ENCODE peak calls at places on chromosomes 11 and 22, in six cellular contexts. One of them, this sample, is unnamed.

GRCh38 chr11:44286268-44286880 is 23.6 kb downstream of the ALX4 start:
- DNase-seq in K562: peak
- DNase-seq in IMR-90: peak
- DNase-seq in GM12878: peak
- DNase-seq in A549: peak
- DNase-seq in HepG2: peak
- DNase-seq in this sample: peak

GRCh38 chr22:36405671-36406070 is 17.9 kb upstream of the MYH9 start:
- DNase-seq in HepG2: no peak
- DNase-seq in A549: no peak
- DNase-seq in GM12878: no peak
- DNase-seq in IMR-90: no peak
- DNase-seq in K562: no peak
- DNase-seq in this sample: no peak

GRCh38 chr11:111305871-111306270 is 7.5 kb downstream of the POU2AF3 start:
- DNase-seq in K562: no peak
- DNase-seq in IMR-90: no peak
- DNase-seq in A549: no peak
- DNase-seq in GM12878: no peak
- DNase-seq in HepG2: no peak
- DNase-seq in this sample: no peak

GRCh38 chr11:43998308-43998707 is 49.5 kb upstream of the ACCSL start:
- DNase-seq in A549: no peak
- DNase-seq in HepG2: no peak
- DNase-seq in GM12878: no peak
- DNase-seq in K562: no peak
- DNase-seq in IMR-90: no peak
- DNase-seq in this sample: no peak

GRCh38 chr22:27913162-27913741 is 5.8 kb downstream of the PITPNB start:
- DNase-seq in IMR-90: peak
- DNase-seq in HepG2: no peak
- DNase-seq in K562: peak
- DNase-seq in A549: no peak
- DNase-seq in GM12878: no peak
- DNase-seq in this sample: no peak

GRCh38 chr11:76510060-76511047 is 65.5 kb downstream of the EMSY start:
- DNase-seq in IMR-90: peak
- DNase-seq in HepG2: no peak
- DNase-seq in GM12878: no peak
- DNase-seq in A549: peak
- DNase-seq in K562: no peak
- DNase-seq in this sample: no peak

GRCh38 chr11:121389651-121390050 is 62.5 kb upstream of the SORL1 start:
- DNase-seq in K562: no peak
- DNase-seq in A549: no peak
- DNase-seq in HepG2: no peak
- DNase-seq in IMR-90: no peak
- DNase-seq in GM12878: no peak
- DNase-seq in this sample: no peak

GRCh38 chr11:13761250-13761649 is 92.8 kb downstream of the FAR1 start:
- DNase-seq in A549: no peak
- DNase-seq in K562: no peak
- DNase-seq in HepG2: no peak
- DNase-seq in IMR-90: peak
- DNase-seq in GM12878: no peak
- DNase-seq in this sample: no peak

GRCh38 chr11:124899376-124900145 is 1.9 kb upstream of the ROBO4 start:
- DNase-seq in A549: no peak
- DNase-seq in K562: no peak
- DNase-seq in GM12878: no peak
- DNase-seq in IMR-90: no peak
- DNase-seq in HepG2: no peak
- DNase-seq in this sample: no peak

GRCh38 chr11:95081412-95081811 is 8.2 kb upstream of the ENDOD1 start:
- DNase-seq in IMR-90: no peak
- DNase-seq in HepG2: no peak
- DNase-seq in K562: no peak
- DNase-seq in A549: no peak
- DNase-seq in GM12878: no peak
- DNase-seq in this sample: no peak

GRCh38 chr11:35617687-35618496 is at the start of gene FJX1:
- DNase-seq in HepG2: peak
- DNase-seq in IMR-90: peak
- DNase-seq in K562: peak
- DNase-seq in A549: peak
- DNase-seq in GM12878: no peak
- DNase-seq in this sample: peak

GRCh38 chr22:29587938-29588699 is 7.2 kb upstream of the NIPSNAP1 start:
- DNase-seq in K562: no peak
- DNase-seq in IMR-90: peak
- DNase-seq in GM12878: no peak
- DNase-seq in A549: peak
- DNase-seq in HepG2: peak
- DNase-seq in this sample: no peak

GRCh38 chr11:128643661-128644060 is 50.2 kb upstream of the FLI1 start:
- DNase-seq in A549: no peak
- DNase-seq in IMR-90: no peak
- DNase-seq in K562: no peak
- DNase-seq in HepG2: no peak
- DNase-seq in GM12878: no peak
- DNase-seq in this sample: no peak

GRCh38 chr11:129960216-129961214 is 42.1 kb downstream of the PRDM10 start:
- DNase-seq in A549: peak
- DNase-seq in HepG2: peak
- DNase-seq in IMR-90: peak
- DNase-seq in GM12878: peak
- DNase-seq in K562: no peak
- DNase-seq in this sample: no peak

GRCh38 chr11:75271730-75272129 is 31.2 kb downstream of the TPBGL start:
- DNase-seq in IMR-90: no peak
- DNase-seq in A549: no peak
- DNase-seq in K562: no peak
- DNase-seq in GM12878: no peak
- DNase-seq in HepG2: no peak
- DNase-seq in this sample: no peak

GRCh38 chr11:34242037-34242625 is 115.7 kb downstream of the ABTB2 start:
- DNase-seq in HepG2: no peak
- DNase-seq in A549: peak
- DNase-seq in K562: peak
- DNase-seq in GM12878: no peak
- DNase-seq in IMR-90: peak
- DNase-seq in this sample: no peak

GRCh38 chr11:62542750-62543567 is 3.6 kb downstream of the AHNAK start:
- DNase-seq in HepG2: no peak
- DNase-seq in A549: peak
- DNase-seq in IMR-90: peak
- DNase-seq in K562: peak
- DNase-seq in GM12878: peak
- DNase-seq in this sample: peak
- TF ChIP-seq BHLHE40 in HepG2: no peak
- TF ChIP-seq BHLHE40 in A549: no peak
- TF ChIP-seq BHLHE40 in IMR-90: no peak
- TF ChIP-seq BHLHE40 in K562: peak
- TF ChIP-seq BHLHE40 in GM12878: no peak
- TF ChIP-seq BHLHE40 in this sample: no peak

GRCh38 chr22:19812910-19813309 is 41.8 kb downstream of the GNB1L start:
- DNase-seq in K562: no peak
- DNase-seq in GM12878: no peak
- DNase-seq in HepG2: no peak
- DNase-seq in IMR-90: no peak
- DNase-seq in A549: no peak
- DNase-seq in this sample: no peak

GRCh38 chr22:19810381-19811141 is 44.1 kb downstream of the GNB1L start:
- DNase-seq in HepG2: no peak
- DNase-seq in A549: no peak
- DNase-seq in IMR-90: peak
- DNase-seq in GM12878: no peak
- DNase-seq in K562: no peak
- DNase-seq in this sample: no peak

GRCh38 chr22:19811211-19811621 is 43.5 kb downstream of the GNB1L start:
- DNase-seq in K562: no peak
- DNase-seq in A549: no peak
- DNase-seq in HepG2: no peak
- DNase-seq in GM12878: no peak
- DNase-seq in IMR-90: no peak
- DNase-seq in this sample: no peak

GRCh38 chr22:19814428-19814827 is 40.2 kb downstream of the GNB1L start:
- DNase-seq in GM12878: no peak
- DNase-seq in K562: no peak
- DNase-seq in A549: no peak
- DNase-seq in HepG2: no peak
- DNase-seq in IMR-90: no peak
- DNase-seq in this sample: no peak

DNA sequence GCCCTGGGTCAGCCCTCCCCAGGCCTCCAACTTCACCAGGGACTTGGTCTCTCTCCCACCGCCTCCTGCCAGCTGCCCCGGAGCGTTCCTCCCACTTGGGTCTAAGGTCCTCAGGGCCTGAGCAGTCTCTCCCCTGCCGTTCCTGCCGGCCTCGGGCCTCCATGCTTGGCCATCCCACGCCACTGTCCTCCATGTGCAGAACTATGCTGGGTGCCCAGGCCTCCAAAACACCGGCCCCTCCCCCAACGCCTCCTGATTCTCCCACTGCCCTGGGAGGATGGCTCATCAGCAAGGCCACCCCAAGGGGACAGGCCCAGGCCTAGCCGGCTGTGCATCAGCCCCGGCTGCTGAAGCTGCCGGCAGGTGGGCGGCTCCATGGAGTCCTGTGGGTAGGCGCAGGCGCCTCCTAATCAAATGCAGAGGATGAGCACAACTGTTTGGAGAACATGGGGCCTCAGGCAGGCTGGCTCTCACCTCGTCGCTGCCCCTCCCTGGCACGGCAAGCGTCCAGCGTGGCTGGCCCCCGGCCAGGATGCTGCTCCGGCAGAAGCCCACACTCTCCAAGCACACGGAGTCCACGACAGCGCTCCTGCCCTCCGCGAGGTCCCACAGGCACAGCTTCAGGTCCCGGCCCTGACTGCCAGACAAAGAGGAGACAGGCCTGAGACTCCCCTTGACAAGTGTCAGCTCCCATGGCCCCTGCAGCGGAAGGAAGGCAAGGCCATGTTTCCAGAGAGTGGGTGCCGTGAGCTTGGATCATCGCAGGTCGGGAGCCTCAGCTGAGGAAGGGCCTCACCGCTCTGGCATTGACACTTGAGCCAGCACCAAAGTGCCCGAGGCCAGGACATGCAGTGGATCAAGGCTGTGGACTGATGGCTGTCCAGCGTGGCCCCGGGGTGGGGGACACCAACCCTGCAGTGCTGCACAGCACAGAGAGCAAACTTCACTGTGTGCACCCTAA is 42.6 kb downstream of the GNB1L start:
- DNase-seq in HepG2: no peak
- DNase-seq in IMR-90: no peak
- DNase-seq in K562: no peak
- DNase-seq in A549: no peak
- DNase-seq in GM12878: no peak
- DNase-seq in this sample: no peak
- TF ChIP-seq BHLHE40 in HepG2: no peak
- TF ChIP-seq BHLHE40 in IMR-90: no peak
- TF ChIP-seq BHLHE40 in K562: no peak
- TF ChIP-seq BHLHE40 in A549: no peak
- TF ChIP-seq BHLHE40 in GM12878: no peak
- TF ChIP-seq BHLHE40 in this sample: no peak

DNA sequence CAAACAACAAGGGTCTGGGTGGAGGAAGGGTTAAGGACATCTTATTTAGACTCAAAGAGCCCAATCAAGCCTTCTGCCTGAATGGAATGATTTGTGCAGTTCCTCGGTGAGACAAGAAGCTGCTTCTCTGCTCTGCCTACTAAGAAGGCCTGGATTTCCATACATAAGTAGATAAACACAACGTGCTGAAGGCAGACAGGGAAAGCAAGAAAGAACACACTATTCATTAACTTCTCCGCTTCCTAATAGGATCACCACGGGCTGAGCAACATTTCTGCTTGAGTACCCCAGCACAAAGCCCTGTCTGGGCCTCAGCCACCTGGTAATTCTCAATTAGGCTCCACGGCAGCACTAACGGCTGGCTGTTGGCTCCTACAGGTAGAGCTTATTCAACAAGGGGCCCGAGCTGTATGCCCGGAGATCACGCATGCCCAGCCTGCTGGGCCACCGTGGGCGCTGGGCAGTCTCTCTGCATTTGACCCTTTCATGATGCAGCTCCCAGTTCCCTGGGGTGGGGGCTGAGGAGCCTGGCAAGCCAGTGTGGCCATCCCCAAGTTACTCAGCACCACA is 1156.6 kb downstream of the TBC1D22A start:
- DNase-seq in K562: no peak
- DNase-seq in GM12878: no peak
- DNase-seq in HepG2: no peak
- DNase-seq in A549: no peak
- DNase-seq in IMR-90: no peak
- DNase-seq in this sample: no peak
- TF ChIP-seq BHLHE40 in K562: no peak
- TF ChIP-seq BHLHE40 in GM12878: no peak
- TF ChIP-seq BHLHE40 in HepG2: no peak
- TF ChIP-seq BHLHE40 in A549: no peak
- TF ChIP-seq BHLHE40 in IMR-90: no peak
- TF ChIP-seq BHLHE40 in this sample: no peak

DNA sequence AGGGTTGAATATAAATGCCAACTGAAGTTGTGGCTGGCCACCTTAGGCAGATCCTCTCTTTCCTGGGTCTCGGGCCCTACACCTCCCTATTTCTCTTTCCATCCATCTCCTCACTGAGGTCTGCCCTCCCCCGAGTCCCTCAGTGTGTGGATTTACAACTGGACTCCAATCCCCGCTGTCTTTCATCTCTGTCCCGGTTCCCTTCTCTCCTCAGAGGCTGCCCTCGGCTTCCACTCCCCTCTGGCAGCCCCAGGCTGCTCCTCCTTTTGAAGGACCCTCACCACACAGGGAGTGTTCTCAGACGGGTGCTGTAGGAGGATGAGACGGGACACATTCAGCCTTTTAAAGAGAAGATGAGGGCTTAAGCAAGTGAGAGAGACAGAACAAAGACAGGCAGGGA is 167.1 kb downstream of the ST3GAL4 start:
- DNase-seq in A549: no peak
- DNase-seq in GM12878: no peak
- DNase-seq in IMR-90: no peak
- DNase-seq in K562: no peak
- DNase-seq in HepG2: no peak
- DNase-seq in this sample: no peak
- TF ChIP-seq BHLHE40 in A549: no peak
- TF ChIP-seq BHLHE40 in GM12878: no peak
- TF ChIP-seq BHLHE40 in IMR-90: no peak
- TF ChIP-seq BHLHE40 in K562: no peak
- TF ChIP-seq BHLHE40 in HepG2: no peak
- TF ChIP-seq BHLHE40 in this sample: no peak